ENCODE peak calls at places on chromosomes 4 and X, in nine cellular contexts. D is T-cell, J is non-pigmented ciliary epithelial cell, C is caudate nucleus, B is OCI-M1, M is NCI-H1105, L is C1 segment of cervical spinal cord, A is breast epithelium, R is cardiac muscle cell. P is an unnamed sample.

GRCh38 chr4:113574636-113575103 is 186.9 kb downstream of the CAMK2D start:
- DNase-seq in M (no peak), L (no peak), D (no peak), A (no peak), C (no peak), R (peak), B (peak), J (peak), P (no peak)

GRCh38 chr4:15003441-15003890 is 1.2 kb downstream of the CPEB2 start:
- DNase-seq in A (peak), J (no peak), D (peak), L (peak), C (peak), M (peak), R (peak), B (peak), P (no peak)

GRCh38 chr4:20359692-20360091 is 108.0 kb downstream of the SLIT2 start:
- DNase-seq in A (no peak), R (no peak), B (peak), D (no peak), J (no peak), C (no peak), L (no peak), M (no peak), P (peak)

GRCh38 chr4:108849611-108850406 is 87.0 kb upstream of the ETNPPL start:
- DNase-seq in L (no peak), J (no peak), M (no peak), A (no peak), R (peak), B (peak), D (no peak), C (no peak), P (no peak)

GRCh38 chr4:66279084-66279483 is 608.8 kb upstream of the EPHA5 start:
- DNase-seq in R (no peak), J (no peak), D (no peak), A (no peak), L (no peak), B (peak), C (no peak), M (no peak), P (peak)

GRCh38 chr4:48275247-48275646 is 5.6 kb upstream of the TEC start:
- DNase-seq in R (peak), D (no peak), C (no peak), A (no peak), L (no peak), M (peak), B (peak), J (no peak), P (peak)

GRCh38 chr4:54232151-54232688 is 3.1 kb downstream of the PDGFRA start:
- DNase-seq in L (no peak), J (no peak), B (no peak), A (peak), M (no peak), C (no peak), D (no peak), R (peak), P (no peak)

GRCh38 chrX:17689971-17690409 is 47.3 kb upstream of the SCML1 start:
- DNase-seq in M (peak), L (no peak), R (peak), C (no peak), D (peak), J (no peak), A (peak), B (peak), P (peak)

GRCh38 chrX:23118890-23119527 is 119.2 kb downstream of the DDX53 start:
- DNase-seq in M (no peak), A (no peak), C (no peak), B (no peak), J (no peak), R (no peak), D (no peak), L (no peak), P (no peak)

GRCh38 chr4:151744614-151745013 is 16.2 kb downstream of the GATB start:
- DNase-seq in L (no peak), M (no peak), J (peak), A (no peak), C (no peak), R (peak), D (no peak), B (peak), P (no peak)

GRCh38 chr4:88017516-88018302 is 10.3 kb downstream of the PKD2 start:
- DNase-seq in J (peak), C (no peak), M (no peak), B (no peak), L (no peak), A (no peak), R (peak), D (no peak), P (no peak)

GRCh38 chr4:106096454-106096853 is 201.2 kb downstream of the NPNT start:
- DNase-seq in D (no peak), C (no peak), L (no peak), R (no peak), B (no peak), A (no peak), J (no peak), M (no peak), P (no peak)

GRCh38 chrX:124488412-124489161 is 142.2 kb downstream of the SH2D1A start:
- DNase-seq in J (no peak), B (no peak), M (no peak), D (no peak), R (no peak), L (no peak), C (no peak), A (no peak), P (no peak)

GRCh38 chrX:24133280-24133679 is 16.2 kb upstream of the ZFX start:
- DNase-seq in B (peak), M (no peak), R (no peak), J (no peak), C (no peak), A (no peak), D (no peak), L (no peak), P (peak)

GRCh38 chrX:20128678-20129077 is 12.0 kb upstream of the MAP7D2 start:
- DNase-seq in C (no peak), B (peak), A (no peak), D (no peak), R (no peak), M (no peak), L (no peak), J (no peak), P (no peak)

GRCh38 chrX:71254092-71254941 is at the start of gene ZMYM3:
- DNase-seq in L (peak), R (peak), M (peak), D (peak), J (peak), A (peak), C (peak), B (peak), P (peak)

GRCh38 chrX:123184858-123185251 is 777 bp downstream of the GRIA3 start:
- DNase-seq in L (peak), D (no peak), R (no peak), J (no peak), C (peak), A (no peak), M (no peak), B (no peak), P (no peak)

GRCh38 chrX:41952102-41952501 is 28.7 kb upstream of the CASK start:
- DNase-seq in B (no peak), M (no peak), A (no peak), J (no peak), R (no peak), L (no peak), D (no peak), C (no peak), P (no peak)

GRCh38 chrX:107894038-107894437 is 68.4 kb downstream of the MID2 start:
- DNase-seq in B (peak), C (no peak), A (no peak), R (peak), M (peak), D (no peak), L (no peak), J (no peak), P (peak)

GRCh38 chr4:113560579-113560978 is 201.0 kb downstream of the CAMK2D start:
- DNase-seq in R (peak), J (no peak), A (no peak), C (no peak), L (no peak), M (no peak), D (no peak), B (no peak), P (peak)

GRCh38 chr4:113406723-113407016 is 354.9 kb downstream of the CAMK2D start:
- DNase-seq in M (peak), A (peak), D (no peak), B (no peak), C (no peak), J (no peak), L (no peak), R (no peak), P (no peak)

GRCh38 chr4:164396439-164396838 is 357.5 kb upstream of the SMIM31 start:
- DNase-seq in C (no peak), A (no peak), M (no peak), B (peak), D (no peak), R (no peak), L (no peak), J (no peak), P (no peak)

GRCh38 chr4:84433603-84434232 is 65.4 kb downstream of the NKX6-1 start:
- DNase-seq in R (no peak), B (no peak), M (peak), J (no peak), C (no peak), L (no peak), D (no peak), A (no peak), P (no peak)

GRCh38 chr4:189792819-189793618 is 147.7 kb upstream of the FRG1 start:
- DNase-seq in J (no peak), D (peak), L (peak), M (peak), A (peak), B (peak), R (peak), C (no peak), P (peak)

GRCh38 chr4:150903603-150904002 is 111.5 kb downstream of the LRBA start:
- DNase-seq in C (no peak), B (no peak), D (no peak), A (no peak), R (no peak), M (no peak), L (no peak), J (no peak), P (no peak)

GRCh38 chr4:139819082-139819481 is 153.5 kb downstream of the MGST2 start:
- DNase-seq in A (no peak), R (no peak), J (no peak), M (no peak), C (no peak), L (no peak), B (no peak), D (no peak), P (no peak)

GRCh38 chr4:8771258-8771590 is 100.4 kb downstream of the HMX1 start:
- DNase-seq in A (no peak), B (no peak), D (no peak), R (no peak), J (no peak), L (no peak), C (no peak), M (no peak), P (no peak)

GRCh38 chrX:74104356-74105065 is 199.5 kb upstream of the ZCCHC13 start:
- DNase-seq in L (no peak), M (no peak), D (no peak), A (no peak), C (no peak), R (no peak), J (no peak), B (no peak), P (no peak)

GRCh38 chrX:136880003-136880451 is 498 bp downstream of the RBMX start:
- DNase-seq in D (peak), M (no peak), J (no peak), B (peak), R (peak), C (no peak), A (peak), L (peak), P (no peak)

GRCh38 chrX:23699636-23700194 is 32.4 kb downstream of the PRDX4 start:
- DNase-seq in B (peak), C (no peak), L (no peak), D (peak), R (peak), A (no peak), M (no peak), J (no peak), P (peak)

GRCh38 chr4:71366776-71367175 is 28.0 kb downstream of the SLC4A4 start:
- DNase-seq in B (no peak), L (no peak), M (no peak), J (no peak), R (no peak), D (no peak), A (no peak), C (no peak), P (no peak)

GRCh38 chr4:100493756-100494155 is 24.1 kb downstream of the EMCN start:
- DNase-seq in L (no peak), B (no peak), A (no peak), M (no peak), R (no peak), D (no peak), C (no peak), J (no peak), P (no peak)

GRCh38 chrX:39247536-39247935 is 446.3 kb downstream of the MID1IP1 start:
- DNase-seq in M (no peak), A (no peak), D (no peak), J (no peak), B (no peak), C (no peak), L (no peak), R (no peak), P (no peak)

GRCh38 chrX:134371133-134371532 is 88.8 kb upstream of the HPRT1 start:
- DNase-seq in M (no peak), R (no peak), C (no peak), D (no peak), L (no peak), J (no peak), A (no peak), B (peak), P (no peak)

GRCh38 chr4:176799653-176800052 is 6.9 kb upstream of the VEGFC start:
- DNase-seq in B (no peak), C (no peak), A (no peak), D (no peak), M (no peak), J (no peak), R (no peak), L (no peak), P (no peak)

GRCh38 chr4:101005659-101006058 is 341.7 kb downstream of the PPP3CA start:
- DNase-seq in B (no peak), C (no peak), J (no peak), A (no peak), R (no peak), M (no peak), L (no peak), D (no peak), P (no peak)

GRCh38 chrX:9644335-9644734 is 121.3 kb downstream of the GPR143 start:
- DNase-seq in A (no peak), L (no peak), D (peak), C (no peak), M (no peak), B (no peak), R (no peak), J (no peak), P (no peak)

GRCh38 chr4:25926473-25926872 is 12.5 kb downstream of the SMIM20 start:
- DNase-seq in R (no peak), L (no peak), D (no peak), M (peak), B (no peak), J (no peak), A (no peak), C (no peak), P (no peak)

GRCh38 chrX:120514236-120514635 is 45.1 kb upstream of the LAMP2 start:
- DNase-seq in A (no peak), R (peak), B (peak), C (no peak), J (no peak), L (no peak), D (no peak), M (no peak), P (peak)

GRCh38 chrX:9897761-9898161 is 69.4 kb upstream of the CLDN34 start:
- DNase-seq in D (no peak), R (peak), J (peak), B (no peak), A (no peak), C (no peak), L (no peak), M (no peak), P (peak)